ENCODE peak calls at places on chromosome 2, in six cellular contexts. G is lower leg skin; F is central memory CD4-positive, alpha-beta T cell; W is stimulated activated CD4-positive, alpha-beta T cell treated with anti-CD3 and anti-CD28 coated beads, Interleukin-1b, Interleukin-23, amount 100 ng/mL, for 24 hours; I is NCI-H2171; C is HCT116. T is an unnamed sample.

GRCh38 chr2:191434072-191434471 is 188.9 kb downstream of the MYO1B start:
- DNase-seq in G (no peak), F (no peak), W (no peak), I (no peak), C (no peak), T (no peak)

GRCh38 chr2:44920751-44921150 is 20.8 kb upstream of the SIX3 start:
- DNase-seq in G (no peak), F (no peak), W (no peak), I (no peak), C (no peak), T (no peak)

GRCh38 chr2:161416633-161417427 is 733 bp downstream of the TBR1 start:
- DNase-seq in G (no peak), F (no peak), W (no peak), I (no peak), C (no peak), T (no peak)

GRCh38 chr2:55888941-55889340 is 34.6 kb downstream of the EFEMP1 start:
- DNase-seq in G (no peak), F (no peak), W (no peak), I (no peak), C (no peak), T (no peak)

GRCh38 chr2:105644174-105644980 is 100.3 kb upstream of the NCK2 start:
- DNase-seq in G (peak), F (no peak), W (no peak), I (no peak), C (no peak), T (no peak)

GRCh38 chr2:205934443-205934842 is 151.5 kb downstream of the INO80D start:
- DNase-seq in G (no peak), F (no peak), W (no peak), I (no peak), C (peak), T (peak)

GRCh38 chr2:25401307-25402021 is 59.7 kb upstream of the DNMT3A start:
- DNase-seq in G (peak), F (no peak), W (no peak), I (peak), C (no peak), T (no peak)

GRCh38 chr2:216011320-216011849 is 2.0 kb downstream of the MREG start:
- DNase-seq in G (no peak), F (no peak), W (no peak), I (no peak), C (no peak), T (no peak)